ENCODE peak calls at places on chromosomes 6 and 20, in ten cellular contexts. D is neural progenitor cell, A is cardiac muscle cell, Z is lower leg skin, S is nephron progenitor cell, E is cardiac fibroblast, L is B cell, R is tibial artery, Y is SK-N-SH, O is GM12878. P is an unnamed sample.

GRCh38 chr20:58054744-58055373 is 173.6 kb downstream of the ANKRD60 start:
- DNase-seq in D (peak; percentile 70), A (no peak), Z (peak; percentile 92), S (no peak), E (peak; percentile 25), L (no peak), R (peak; percentile 72), Y (no peak), O (no peak), P (peak; percentile 87)

GRCh38 chr6:786946-787763 is 94.2 kb upstream of the EXOC2 start:
- DNase-seq in D (peak; percentile 20), A (peak; percentile 34), Z (no peak), S (no peak), E (peak; percentile 4), L (no peak), R (no peak), Y (peak; percentile 57), O (no peak), P (no peak)

GRCh38 chr6:35737413-35738211 is 780 bp downstream of the ARMC12 start:
- DNase-seq in D (no peak), A (peak; percentile 73), Z (no peak), S (no peak), E (peak; percentile 94), L (no peak), R (no peak), Y (peak; percentile 79), O (no peak), P (no peak)

GRCh38 chr20:49534314-49534713 is 33.6 kb downstream of the PTGIS start:
- DNase-seq in D (peak; percentile 81), A (peak; percentile 76), Z (no peak), S (peak; percentile 74), E (peak; percentile 61), L (no peak), R (no peak), Y (peak; percentile 79), O (peak; percentile 19), P (no peak)

GRCh38 chr6:34616230-34616591 is 60.1 kb upstream of the SPDEF start:
- DNase-seq in D (no peak), A (no peak), Z (no peak), S (no peak), E (no peak), L (no peak), R (no peak), Y (no peak), O (no peak), P (no peak)

GRCh38 chr6:132590362-132590761 is 821 bp upstream of the TAAR5 start:
- DNase-seq in D (no peak), A (no peak), Z (no peak), S (no peak), E (no peak), L (no peak), R (no peak), Y (no peak), O (no peak), P (no peak)

GRCh38 chr6:30820196-30820595 is 64.1 kb upstream of the DDR1 start:
- DNase-seq in D (no peak), A (no peak), Z (no peak), S (no peak), E (peak; percentile 87), L (no peak), R (peak; percentile 78), Y (no peak), O (no peak), P (no peak)

GRCh38 chr20:57960803-57961575 is 251.2 kb upstream of the PMEPA1 start:
- DNase-seq in D (no peak), A (peak; percentile 43), Z (no peak), S (no peak), E (no peak), L (no peak), R (no peak), Y (no peak), O (no peak), P (no peak)

GRCh38 chr6:94251878-94252277 is 832.5 kb upstream of the EPHA7 start:
- DNase-seq in D (peak; percentile 3), A (no peak), Z (no peak), S (no peak), E (no peak), L (no peak), R (no peak), Y (no peak), O (no peak), P (no peak)

GRCh38 chr20:58580493-58580835 is 65.3 kb upstream of the APCDD1L start:
- DNase-seq in D (no peak), A (no peak), Z (peak; percentile 70), S (no peak), E (no peak), L (no peak), R (peak; percentile 59), Y (no peak), O (no peak), P (peak; percentile 44)

GRCh38 chr6:53056273-53056672 is 8.9 kb upstream of the FBXO9 start:
- DNase-seq in D (no peak), A (no peak), Z (no peak), S (no peak), E (no peak), L (no peak), R (no peak), Y (no peak), O (no peak), P (no peak)

GRCh38 chr6:22785036-22785435 is 215.7 kb downstream of the HDGFL1 start:
- DNase-seq in D (peak; percentile 72), A (peak; percentile 0), Z (no peak), S (peak; percentile 5), E (peak; percentile 27), L (no peak), R (no peak), Y (peak; percentile 6), O (no peak), P (no peak)

DNA sequence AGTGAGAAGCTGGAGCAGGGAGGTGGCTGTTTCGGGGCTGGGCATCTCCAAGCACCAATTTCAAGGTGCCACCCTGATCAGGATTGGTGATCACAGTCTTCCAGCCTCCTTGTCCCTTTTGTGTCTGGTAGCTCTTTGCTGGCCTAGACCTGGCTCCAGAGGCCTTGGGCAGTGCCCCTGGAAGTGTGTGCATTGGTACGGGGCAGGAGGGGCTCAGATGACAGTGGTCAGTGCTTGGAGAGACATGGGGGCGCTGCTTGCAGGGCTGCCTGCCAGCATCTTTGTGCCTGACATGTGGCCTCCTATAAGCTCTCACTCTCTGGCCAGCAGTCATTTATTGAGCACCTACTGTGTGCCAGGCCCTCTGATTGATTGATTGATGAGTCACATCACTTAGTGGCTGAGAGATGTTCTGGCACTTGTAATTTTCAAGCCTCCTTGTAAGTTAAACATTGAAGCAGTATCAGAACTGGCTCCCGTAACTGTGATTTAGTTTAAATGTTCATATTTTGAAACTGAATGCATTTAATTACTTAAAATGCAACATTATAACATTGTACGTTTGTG is 61.7 kb downstream of the BCAS4 start:
- DNase-seq in D (no peak), A (no peak), Z (no peak), S (no peak), E (no peak), L (no peak), R (no peak), Y (peak; percentile 53), O (no peak), P (no peak)
- TF ChIP-seq CTCF in D (no peak), A (no peak), Z (no peak), S (no peak), E (no peak), L (no peak), R (no peak), Y (no peak), O (no peak), P (no peak)

GRCh38 chr6:63272397-63272796 is 47.4 kb downstream of the LGSN start:
- DNase-seq in D (peak; percentile 46), A (peak; percentile 51), Z (no peak), S (no peak), E (peak; percentile 32), L (no peak), R (no peak), Y (peak; percentile 35), O (no peak), P (no peak)

GRCh38 chr6:63268574-63268973 is 51.2 kb downstream of the LGSN start:
- DNase-seq in D (no peak), A (no peak), Z (no peak), S (no peak), E (no peak), L (no peak), R (no peak), Y (no peak), O (no peak), P (no peak)

GRCh38 chr6:63267828-63268227 is 52.0 kb downstream of the LGSN start:
- DNase-seq in D (no peak), A (no peak), Z (no peak), S (no peak), E (no peak), L (no peak), R (no peak), Y (no peak), O (no peak), P (no peak)

GRCh38 chr6:63267046-63267445 is 52.7 kb downstream of the LGSN start:
- DNase-seq in D (no peak), A (no peak), Z (no peak), S (no peak), E (no peak), L (no peak), R (no peak), Y (no peak), O (no peak), P (no peak)

DNA sequence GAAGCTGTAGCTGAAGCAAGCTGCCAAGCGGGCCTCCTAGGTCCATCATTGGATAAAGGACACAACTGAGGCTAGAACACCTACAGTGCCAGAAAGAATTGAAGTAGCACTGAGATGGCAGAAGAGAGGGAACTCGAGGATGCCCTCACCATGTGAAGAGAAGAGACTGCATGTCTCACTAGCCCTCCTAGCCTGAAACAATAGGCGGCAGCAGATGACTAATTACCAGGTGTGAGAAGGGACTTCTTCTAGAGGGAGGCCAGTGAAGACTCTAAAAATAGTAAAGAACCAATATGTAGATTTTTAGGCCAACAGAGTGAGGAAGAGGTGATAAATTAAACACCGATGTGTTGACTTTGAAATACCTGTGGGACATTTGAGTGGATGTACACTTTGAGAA is 50.3 kb downstream of the LGSN start:
- DNase-seq in D (no peak), A (no peak), Z (no peak), S (no peak), E (no peak), L (no peak), R (no peak), Y (no peak), O (no peak), P (no peak)
- TF ChIP-seq CTCF in D (no peak), A (no peak), Z (no peak), S (no peak), E (no peak), L (no peak), R (no peak), Y (no peak), O (peak; percentile 28), P (no peak)

DNA sequence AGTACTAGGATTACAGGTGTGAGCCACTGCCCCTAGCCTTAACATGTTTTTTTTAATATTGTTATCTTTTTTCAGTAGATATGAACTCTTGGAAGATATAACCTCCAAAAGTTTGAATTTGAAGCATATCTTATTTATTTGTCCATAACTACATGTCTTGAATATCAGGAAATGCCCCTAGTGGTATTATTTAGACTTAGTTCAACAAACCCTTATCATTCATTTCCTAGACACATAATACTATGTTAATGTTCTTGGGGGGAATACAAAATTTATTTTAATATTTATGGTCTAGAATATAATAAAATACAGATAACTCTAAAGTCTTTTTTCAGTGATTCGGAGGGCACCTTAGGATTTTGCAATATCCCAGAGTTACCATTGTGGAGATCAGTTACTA is 160.7 kb downstream of the HACE1 start:
- DNase-seq in D (no peak), A (no peak), Z (no peak), S (no peak), E (no peak), L (no peak), R (no peak), Y (no peak), O (no peak), P (no peak)
- TF ChIP-seq CTCF in D (no peak), A (no peak), Z (no peak), S (no peak), E (no peak), L (no peak), R (no peak), Y (no peak), O (no peak), P (no peak)

GRCh38 chr6:46862381-46862780 is 59.4 kb downstream of the ADGRF5 start:
- DNase-seq in D (no peak), A (no peak), Z (no peak), S (no peak), E (no peak), L (no peak), R (no peak), Y (no peak), O (no peak), P (no peak)
- TF ChIP-seq CTCF in D (no peak), A (no peak), Z (no peak), S (no peak), E (no peak), L (no peak), R (no peak), Y (no peak), O (no peak), P (no peak)